ENCODE peak calls at places on chromosome 22, in nine cellular contexts. One of them, this sample, is unnamed.

GRCh38 chr22:48891688-48892380 is 935.8 kb downstream of the BRD1 start:
- DNase-seq in A549: no peak
- DNase-seq in upper lobe of right lung: peak; percentile 36
- DNase-seq in astrocyte of the spinal cord: no peak
- DNase-seq in endodermal cell: no peak
- DNase-seq in AG09309: no peak
- DNase-seq in astrocyte of the cerebellum: no peak
- DNase-seq in sigmoid colon: no peak
- DNase-seq in kidney: no peak
- DNase-seq in this sample: no peak

GRCh38 chr22:36577019-36577418 is 48.1 kb upstream of the EIF3D start:
- DNase-seq in kidney: no peak
- DNase-seq in sigmoid colon: no peak
- DNase-seq in endodermal cell: peak; percentile 29
- DNase-seq in upper lobe of right lung: no peak
- DNase-seq in astrocyte of the cerebellum: peak; percentile 53
- DNase-seq in AG09309: peak; percentile 75
- DNase-seq in A549: peak; percentile 49
- DNase-seq in astrocyte of the spinal cord: peak; percentile 84
- DNase-seq in this sample: no peak

GRCh38 chr22:37750596-37751162 is 53.8 kb downstream of the TRIOBP start:
- DNase-seq in upper lobe of right lung: no peak
- DNase-seq in sigmoid colon: no peak
- DNase-seq in astrocyte of the spinal cord: no peak
- DNase-seq in endodermal cell: no peak
- DNase-seq in kidney: peak; percentile 75
- DNase-seq in AG09309: no peak
- DNase-seq in A549: no peak
- DNase-seq in astrocyte of the cerebellum: no peak
- DNase-seq in this sample: no peak

GRCh38 chr22:24803064-24803542 is 2.9 kb upstream of the SGSM1 start:
- DNase-seq in sigmoid colon: no peak
- DNase-seq in kidney: no peak
- DNase-seq in A549: peak; percentile 61
- DNase-seq in upper lobe of right lung: peak; percentile 71
- DNase-seq in astrocyte of the cerebellum: peak; percentile 5
- DNase-seq in AG09309: no peak
- DNase-seq in astrocyte of the spinal cord: no peak
- DNase-seq in endodermal cell: peak; percentile 95
- DNase-seq in this sample: peak; percentile 35

GRCh38 chr22:31626427-31627150 is 35.4 kb downstream of the PISD start:
- DNase-seq in sigmoid colon: no peak
- DNase-seq in kidney: no peak
- DNase-seq in AG09309: no peak
- DNase-seq in endodermal cell: peak; percentile 45
- DNase-seq in upper lobe of right lung: no peak
- DNase-seq in astrocyte of the spinal cord: no peak
- DNase-seq in astrocyte of the cerebellum: no peak
- DNase-seq in A549: no peak
- DNase-seq in this sample: no peak

GRCh38 chr22:39325392-39325932 is 6.0 kb upstream of the RPL3 start:
- DNase-seq in kidney: no peak
- DNase-seq in AG09309: no peak
- DNase-seq in endodermal cell: no peak
- DNase-seq in astrocyte of the spinal cord: no peak
- DNase-seq in upper lobe of right lung: no peak
- DNase-seq in sigmoid colon: no peak
- DNase-seq in astrocyte of the cerebellum: no peak
- DNase-seq in A549: no peak
- DNase-seq in this sample: no peak

GRCh38 chr22:33577862-33578411 is 342.3 kb downstream of the LARGE1 start:
- DNase-seq in AG09309: no peak
- DNase-seq in A549: no peak
- DNase-seq in endodermal cell: no peak
- DNase-seq in kidney: no peak
- DNase-seq in astrocyte of the cerebellum: no peak
- DNase-seq in sigmoid colon: no peak
- DNase-seq in upper lobe of right lung: no peak
- DNase-seq in astrocyte of the spinal cord: no peak
- DNase-seq in this sample: no peak

GRCh38 chr22:40363059-40363458 is 7.3 kb upstream of the SGSM3 start:
- DNase-seq in kidney: no peak
- DNase-seq in A549: no peak
- DNase-seq in sigmoid colon: no peak
- DNase-seq in astrocyte of the spinal cord: peak; percentile 67
- DNase-seq in AG09309: no peak
- DNase-seq in upper lobe of right lung: no peak
- DNase-seq in astrocyte of the cerebellum: no peak
- DNase-seq in endodermal cell: no peak
- DNase-seq in this sample: no peak

GRCh38 chr22:23012081-23012622 is 58.2 kb upstream of the GNAZ start:
- DNase-seq in kidney: no peak
- DNase-seq in AG09309: no peak
- DNase-seq in upper lobe of right lung: no peak
- DNase-seq in astrocyte of the spinal cord: no peak
- DNase-seq in A549: no peak
- DNase-seq in astrocyte of the cerebellum: no peak
- DNase-seq in sigmoid colon: no peak
- DNase-seq in endodermal cell: no peak
- DNase-seq in this sample: peak; percentile 59

GRCh38 chr22:49968313-49968830 is 7.8 kb downstream of the PIM3 start:
- DNase-seq in endodermal cell: peak; percentile 53
- DNase-seq in kidney: peak; percentile 80
- DNase-seq in astrocyte of the cerebellum: no peak
- DNase-seq in astrocyte of the spinal cord: no peak
- DNase-seq in AG09309: no peak
- DNase-seq in sigmoid colon: no peak
- DNase-seq in A549: no peak
- DNase-seq in upper lobe of right lung: peak; percentile 69
- DNase-seq in this sample: no peak

GRCh38 chr22:49967333-49968241 is 7.0 kb downstream of the PIM3 start:
- DNase-seq in upper lobe of right lung: peak; percentile 83
- DNase-seq in AG09309: no peak
- DNase-seq in A549: no peak
- DNase-seq in sigmoid colon: peak; percentile 83
- DNase-seq in endodermal cell: peak; percentile 62
- DNase-seq in astrocyte of the spinal cord: no peak
- DNase-seq in astrocyte of the cerebellum: no peak
- DNase-seq in kidney: peak; percentile 93
- DNase-seq in this sample: no peak

GRCh38 chr22:39658367-39658766 is 87.8 kb downstream of the CACNA1I start:
- DNase-seq in astrocyte of the cerebellum: no peak
- DNase-seq in upper lobe of right lung: no peak
- DNase-seq in endodermal cell: no peak
- DNase-seq in AG09309: no peak
- DNase-seq in astrocyte of the spinal cord: no peak
- DNase-seq in A549: peak; percentile 16
- DNase-seq in sigmoid colon: no peak
- DNase-seq in kidney: no peak
- DNase-seq in this sample: no peak

GRCh38 chr22:28899199-28899853 is 16.0 kb downstream of the ZNRF3 start:
- DNase-seq in kidney: no peak
- DNase-seq in endodermal cell: no peak
- DNase-seq in upper lobe of right lung: no peak
- DNase-seq in astrocyte of the spinal cord: no peak
- DNase-seq in astrocyte of the cerebellum: no peak
- DNase-seq in A549: no peak
- DNase-seq in AG09309: no peak
- DNase-seq in sigmoid colon: peak; percentile 46
- DNase-seq in this sample: peak; percentile 35

GRCh38 chr22:40033586-40034380 is 39.0 kb downstream of the FAM83F start:
- DNase-seq in astrocyte of the cerebellum: no peak
- DNase-seq in kidney: no peak
- DNase-seq in AG09309: no peak
- DNase-seq in astrocyte of the spinal cord: no peak
- DNase-seq in endodermal cell: no peak
- DNase-seq in A549: no peak
- DNase-seq in sigmoid colon: peak; percentile 42
- DNase-seq in upper lobe of right lung: no peak
- DNase-seq in this sample: no peak

DNA sequence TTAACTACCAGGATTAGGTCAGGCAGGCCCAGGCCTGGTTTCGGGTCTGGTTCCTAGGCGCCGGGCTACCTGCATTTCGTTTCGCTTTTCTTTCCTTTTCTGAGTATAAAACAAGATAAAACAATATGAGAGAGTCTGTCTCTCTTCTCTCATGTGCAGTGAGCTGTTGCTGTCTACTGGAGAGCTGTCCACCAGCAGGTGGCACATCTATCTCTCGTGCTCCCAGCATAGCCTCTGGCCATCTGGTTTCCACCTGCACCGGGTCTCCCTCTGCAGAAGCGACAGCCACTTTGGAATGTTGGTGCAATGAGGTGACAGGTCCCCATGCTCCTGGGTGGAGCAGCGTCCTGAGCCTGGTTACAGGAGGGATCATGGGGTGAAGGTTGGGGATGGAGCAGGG is 27.7 kb downstream of the RIBC2 start:
- DNase-seq in AG09309: no peak
- DNase-seq in upper lobe of right lung: no peak
- DNase-seq in endodermal cell: peak; percentile 86
- DNase-seq in sigmoid colon: peak; percentile 84
- DNase-seq in A549: peak; percentile 46
- DNase-seq in kidney: no peak
- DNase-seq in astrocyte of the cerebellum: peak; percentile 34
- DNase-seq in astrocyte of the spinal cord: peak; percentile 64
- DNase-seq in this sample: peak; percentile 58
- TF ChIP-seq CTCF in AG09309: peak; percentile 88
- TF ChIP-seq CTCF in upper lobe of right lung: peak; percentile 56
- TF ChIP-seq CTCF in endodermal cell: peak; percentile 79
- TF ChIP-seq CTCF in sigmoid colon: peak; percentile 69
- TF ChIP-seq CTCF in A549: peak; percentile 62
- TF ChIP-seq CTCF in kidney: peak; percentile 28
- TF ChIP-seq CTCF in astrocyte of the cerebellum: peak; percentile 83
- TF ChIP-seq CTCF in astrocyte of the spinal cord: peak; percentile 86
- TF ChIP-seq CTCF in this sample: peak; percentile 55

GRCh38 chr22:44025171-44026065 is 1.3 kb downstream of the PARVB start:
- DNase-seq in astrocyte of the spinal cord: no peak
- DNase-seq in astrocyte of the cerebellum: no peak
- DNase-seq in A549: no peak
- DNase-seq in sigmoid colon: no peak
- DNase-seq in kidney: peak; percentile 84
- DNase-seq in upper lobe of right lung: peak; percentile 68
- DNase-seq in endodermal cell: no peak
- DNase-seq in AG09309: no peak
- DNase-seq in this sample: peak; percentile 95
- H3K4me3 ChIP-seq in astrocyte of the spinal cord: peak overlapping the region; percentile 42
- H3K4me3 ChIP-seq in astrocyte of the cerebellum: peak overlapping the region; percentile 42
- H3K4me3 ChIP-seq in A549: peak overlapping the region; percentile 95
- H3K4me3 ChIP-seq in sigmoid colon: peak overlapping the region; percentile 67
- H3K4me3 ChIP-seq in kidney: peak overlapping the region; percentile 12
- H3K4me3 ChIP-seq in upper lobe of right lung: peak overlapping the region; percentile 66
- H3K4me3 ChIP-seq in endodermal cell: no peak overlapping the region
- H3K4me3 ChIP-seq in AG09309: peak overlapping the region; percentile 55
- H3K4me3 ChIP-seq in this sample: peak overlapping the region; percentile 79

DNA sequence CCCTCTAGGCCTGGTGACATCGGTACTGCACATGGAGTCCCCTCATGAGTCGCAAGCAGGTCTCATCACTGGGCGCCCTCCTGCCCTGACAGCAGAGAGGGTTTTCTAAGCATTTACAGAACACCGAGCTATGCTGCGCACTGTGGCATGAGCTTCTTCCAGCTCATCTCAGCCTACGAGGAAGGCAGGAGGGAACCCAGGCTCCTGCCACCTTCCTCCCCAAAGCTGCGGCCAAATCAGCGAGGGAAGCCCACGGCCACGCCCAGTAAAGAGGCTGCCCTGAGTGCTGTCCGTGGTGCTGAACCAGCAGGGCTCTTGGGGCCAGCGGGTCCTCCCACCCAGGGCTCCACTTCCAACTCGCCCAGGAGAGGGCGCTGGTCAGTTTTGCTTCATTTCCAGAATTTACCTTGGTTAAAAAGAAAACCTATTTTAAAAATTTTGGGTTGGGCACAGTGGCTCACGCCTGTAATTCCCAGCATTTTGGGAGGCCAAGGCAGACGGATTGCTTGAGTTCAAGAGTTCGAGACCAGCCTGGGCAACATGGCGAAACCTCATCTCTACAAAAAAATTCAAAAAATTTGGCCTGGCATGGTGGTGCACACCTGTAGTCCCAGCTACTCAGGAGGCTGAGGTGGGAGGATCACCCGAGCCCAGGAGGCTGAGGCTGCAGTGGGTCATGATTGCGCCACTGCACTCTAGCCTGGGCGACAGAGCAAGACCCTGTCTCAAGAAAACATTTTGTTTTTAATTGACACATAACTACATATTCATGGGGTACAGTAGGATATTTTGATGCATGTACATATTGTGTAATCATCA is 34.2 kb downstream of the PHF21B start:
- DNase-seq in kidney: peak; percentile 92
- DNase-seq in endodermal cell: peak; percentile 98
- DNase-seq in AG09309: peak; percentile 23
- DNase-seq in upper lobe of right lung: peak; percentile 89
- DNase-seq in A549: peak; percentile 54
- DNase-seq in astrocyte of the cerebellum: peak; percentile 69
- DNase-seq in sigmoid colon: peak; percentile 70
- DNase-seq in astrocyte of the spinal cord: peak; percentile 72
- DNase-seq in this sample: peak; percentile 85
- TF ChIP-seq CTCF in kidney: peak; percentile 65
- TF ChIP-seq CTCF in endodermal cell: peak; percentile 96
- TF ChIP-seq CTCF in AG09309: peak; percentile 88
- TF ChIP-seq CTCF in upper lobe of right lung: peak; percentile 63
- TF ChIP-seq CTCF in A549: peak; percentile 51
- TF ChIP-seq CTCF in astrocyte of the cerebellum: peak; percentile 92
- TF ChIP-seq CTCF in sigmoid colon: peak; percentile 32
- TF ChIP-seq CTCF in astrocyte of the spinal cord: peak; percentile 90
- TF ChIP-seq CTCF in this sample: peak; percentile 64

GRCh38 chr22:20428496-20429253 is 8.9 kb downstream of the SCARF2 start:
- DNase-seq in astrocyte of the cerebellum: no peak
- DNase-seq in sigmoid colon: peak; percentile 60
- DNase-seq in upper lobe of right lung: no peak
- DNase-seq in A549: no peak
- DNase-seq in astrocyte of the spinal cord: no peak
- DNase-seq in endodermal cell: no peak
- DNase-seq in AG09309: no peak
- DNase-seq in kidney: peak; percentile 73
- DNase-seq in this sample: no peak

GRCh38 chr22:20430641-20431519 is 6.7 kb downstream of the SCARF2 start:
- DNase-seq in upper lobe of right lung: peak; percentile 80
- DNase-seq in astrocyte of the spinal cord: no peak
- DNase-seq in astrocyte of the cerebellum: no peak
- DNase-seq in kidney: peak; percentile 82
- DNase-seq in endodermal cell: peak; percentile 87
- DNase-seq in AG09309: no peak
- DNase-seq in A549: peak; percentile 73
- DNase-seq in sigmoid colon: peak; percentile 80
- DNase-seq in this sample: peak; percentile 76

GRCh38 chr22:20431520-20432237 is 5.9 kb downstream of the SCARF2 start:
- DNase-seq in endodermal cell: peak; percentile 76
- DNase-seq in sigmoid colon: peak; percentile 66
- DNase-seq in kidney: peak; percentile 79
- DNase-seq in astrocyte of the cerebellum: no peak
- DNase-seq in A549: no peak
- DNase-seq in upper lobe of right lung: peak; percentile 65
- DNase-seq in astrocyte of the spinal cord: no peak
- DNase-seq in AG09309: no peak
- DNase-seq in this sample: no peak

GRCh38 chr22:20429254-20430100 is 8.1 kb downstream of the SCARF2 start:
- DNase-seq in A549: no peak
- DNase-seq in astrocyte of the cerebellum: no peak
- DNase-seq in kidney: peak; percentile 86
- DNase-seq in sigmoid colon: peak; percentile 67
- DNase-seq in endodermal cell: peak; percentile 96
- DNase-seq in upper lobe of right lung: peak; percentile 86
- DNase-seq in AG09309: no peak
- DNase-seq in astrocyte of the spinal cord: no peak
- DNase-seq in this sample: peak; percentile 73

GRCh38 chr22:20430101-20430640 is 7.5 kb downstream of the SCARF2 start:
- DNase-seq in A549: no peak
- DNase-seq in astrocyte of the spinal cord: no peak
- DNase-seq in upper lobe of right lung: peak; percentile 61
- DNase-seq in AG09309: no peak
- DNase-seq in kidney: peak; percentile 60
- DNase-seq in sigmoid colon: peak; percentile 58
- DNase-seq in endodermal cell: no peak
- DNase-seq in astrocyte of the cerebellum: no peak
- DNase-seq in this sample: no peak
- H3K4me3 ChIP-seq in A549: peak overlapping the region; percentile 41
- H3K4me3 ChIP-seq in astrocyte of the spinal cord: no peak overlapping the region
- H3K4me3 ChIP-seq in upper lobe of right lung: peak overlapping the region; percentile 39
- H3K4me3 ChIP-seq in AG09309: no peak overlapping the region
- H3K4me3 ChIP-seq in kidney: no peak overlapping the region
- H3K4me3 ChIP-seq in sigmoid colon: no peak overlapping the region
- H3K4me3 ChIP-seq in endodermal cell: no peak overlapping the region
- H3K4me3 ChIP-seq in astrocyte of the cerebellum: no peak overlapping the region
- H3K4me3 ChIP-seq in this sample: no peak overlapping the region